ENCODE peak calls at places on chromosomes 16 and 17, in eight cellular contexts. One of them, this sample, is unnamed.

GRCh38 chr16:52613508-52613907 is 66.6 kb upstream of the TOX3 start:
- DNase-seq in left ventricle myocardium inferior: no peak
- DNase-seq in pancreas: no peak
- DNase-seq in colonic mucosa: no peak
- DNase-seq in tibial nerve: no peak
- DNase-seq in CD8-positive, alpha-beta T cell: no peak
- DNase-seq in fibroblast of lung: no peak
- DNase-seq in heart left ventricle: no peak
- DNase-seq in this sample: no peak

GRCh38 chr17:39928868-39929651 is 1.5 kb downstream of the LRRC3C start:
- DNase-seq in left ventricle myocardium inferior: no peak
- DNase-seq in pancreas: no peak
- DNase-seq in colonic mucosa: no peak
- DNase-seq in tibial nerve: no peak
- DNase-seq in CD8-positive, alpha-beta T cell: no peak
- DNase-seq in fibroblast of lung: peak
- DNase-seq in heart left ventricle: no peak
- DNase-seq in this sample: no peak

GRCh38 chr16:72172105-72173034 is at the start of gene PMFBP1:
- DNase-seq in left ventricle myocardium inferior: no peak
- DNase-seq in pancreas: no peak
- DNase-seq in colonic mucosa: peak
- DNase-seq in tibial nerve: peak
- DNase-seq in CD8-positive, alpha-beta T cell: no peak
- DNase-seq in fibroblast of lung: peak
- DNase-seq in heart left ventricle: peak
- DNase-seq in this sample: peak

GRCh38 chr16:29806641-29807425 is 504 bp downstream of the MAZ start:
- DNase-seq in left ventricle myocardium inferior: peak
- DNase-seq in pancreas: peak
- DNase-seq in colonic mucosa: peak
- DNase-seq in tibial nerve: no peak
- DNase-seq in CD8-positive, alpha-beta T cell: peak
- DNase-seq in fibroblast of lung: peak
- DNase-seq in heart left ventricle: peak
- DNase-seq in this sample: no peak

GRCh38 chr17:13353590-13353989 is 248.1 kb downstream of the HS3ST3A1 start:
- DNase-seq in left ventricle myocardium inferior: peak
- DNase-seq in pancreas: no peak
- DNase-seq in colonic mucosa: no peak
- DNase-seq in tibial nerve: no peak
- DNase-seq in CD8-positive, alpha-beta T cell: no peak
- DNase-seq in fibroblast of lung: peak
- DNase-seq in heart left ventricle: peak
- DNase-seq in this sample: no peak

GRCh38 chr17:31745964-31746650 is 112.9 kb downstream of the COPRS start:
- DNase-seq in left ventricle myocardium inferior: no peak
- DNase-seq in pancreas: no peak
- DNase-seq in colonic mucosa: no peak
- DNase-seq in tibial nerve: no peak
- DNase-seq in CD8-positive, alpha-beta T cell: no peak
- DNase-seq in fibroblast of lung: no peak
- DNase-seq in heart left ventricle: no peak
- DNase-seq in this sample: no peak

GRCh38 chr17:43534909-43535308 is 11.2 kb downstream of the ETV4 start:
- DNase-seq in left ventricle myocardium inferior: no peak
- DNase-seq in pancreas: no peak
- DNase-seq in colonic mucosa: no peak
- DNase-seq in tibial nerve: no peak
- DNase-seq in CD8-positive, alpha-beta T cell: no peak
- DNase-seq in fibroblast of lung: no peak
- DNase-seq in heart left ventricle: no peak
- DNase-seq in this sample: no peak

GRCh38 chr16:69935278-69935711 is 15.8 kb upstream of the CLEC18A start:
- DNase-seq in left ventricle myocardium inferior: no peak
- DNase-seq in pancreas: no peak
- DNase-seq in colonic mucosa: no peak
- DNase-seq in tibial nerve: no peak
- DNase-seq in CD8-positive, alpha-beta T cell: no peak
- DNase-seq in fibroblast of lung: peak
- DNase-seq in heart left ventricle: no peak
- DNase-seq in this sample: no peak

GRCh38 chr17:77802811-77803220 is 155.7 kb upstream of the TNRC6C start:
- DNase-seq in left ventricle myocardium inferior: no peak
- DNase-seq in pancreas: no peak
- DNase-seq in colonic mucosa: no peak
- DNase-seq in tibial nerve: no peak
- DNase-seq in CD8-positive, alpha-beta T cell: peak
- DNase-seq in fibroblast of lung: peak
- DNase-seq in heart left ventricle: peak
- DNase-seq in this sample: no peak

GRCh38 chr17:43701318-43701743 is 39.6 kb upstream of the MEOX1 start:
- DNase-seq in left ventricle myocardium inferior: no peak
- DNase-seq in pancreas: no peak
- DNase-seq in colonic mucosa: no peak
- DNase-seq in tibial nerve: no peak
- DNase-seq in CD8-positive, alpha-beta T cell: peak
- DNase-seq in fibroblast of lung: peak
- DNase-seq in heart left ventricle: no peak
- DNase-seq in this sample: no peak

GRCh38 chr17:65750678-65751077 is 189.2 kb upstream of the AXIN2 start:
- DNase-seq in left ventricle myocardium inferior: peak
- DNase-seq in pancreas: peak
- DNase-seq in colonic mucosa: peak
- DNase-seq in tibial nerve: peak
- DNase-seq in CD8-positive, alpha-beta T cell: peak
- DNase-seq in fibroblast of lung: peak
- DNase-seq in heart left ventricle: peak
- DNase-seq in this sample: no peak

GRCh38 chr17:48551601-48552452 is 6.9 kb upstream of the HOXB2 start:
- DNase-seq in left ventricle myocardium inferior: no peak
- DNase-seq in pancreas: no peak
- DNase-seq in colonic mucosa: no peak
- DNase-seq in tibial nerve: no peak
- DNase-seq in CD8-positive, alpha-beta T cell: no peak
- DNase-seq in fibroblast of lung: peak
- DNase-seq in heart left ventricle: no peak
- DNase-seq in this sample: no peak

GRCh38 chr17:68897557-68897956 is 57.6 kb downstream of the ABCA8 start:
- DNase-seq in left ventricle myocardium inferior: no peak
- DNase-seq in pancreas: no peak
- DNase-seq in colonic mucosa: no peak
- DNase-seq in tibial nerve: no peak
- DNase-seq in CD8-positive, alpha-beta T cell: no peak
- DNase-seq in fibroblast of lung: no peak
- DNase-seq in heart left ventricle: no peak
- DNase-seq in this sample: no peak

DNA sequence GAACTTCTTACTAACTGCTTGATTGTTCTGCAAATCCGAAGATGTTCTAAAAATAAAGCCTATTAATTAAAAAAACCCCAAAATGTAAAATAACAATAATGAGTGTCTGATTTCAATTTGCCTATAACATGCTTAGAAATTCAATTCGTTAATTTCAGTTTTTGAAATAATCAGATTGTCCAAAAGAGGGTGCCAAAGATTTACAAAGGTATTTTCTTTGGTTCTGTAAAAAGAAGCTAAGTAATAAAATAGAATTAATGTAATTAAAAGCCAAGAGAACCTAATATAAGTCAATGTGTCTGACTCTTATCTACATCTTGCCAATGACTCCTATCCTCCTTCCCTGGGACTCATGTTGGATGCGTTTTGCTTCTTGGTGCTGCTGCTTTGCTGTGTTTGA is 75.0 kb upstream of the CPHXL start:
- DNase-seq in left ventricle myocardium inferior: no peak
- DNase-seq in pancreas: no peak
- DNase-seq in colonic mucosa: no peak
- DNase-seq in tibial nerve: no peak
- DNase-seq in CD8-positive, alpha-beta T cell: no peak
- DNase-seq in fibroblast of lung: no peak
- DNase-seq in heart left ventricle: no peak
- DNase-seq in this sample: no peak
- TF ChIP-seq CTCF in left ventricle myocardium inferior: no peak
- TF ChIP-seq CTCF in pancreas: no peak
- TF ChIP-seq CTCF in colonic mucosa: no peak
- TF ChIP-seq CTCF in tibial nerve: no peak
- TF ChIP-seq CTCF in CD8-positive, alpha-beta T cell: no peak
- TF ChIP-seq CTCF in fibroblast of lung: peak
- TF ChIP-seq CTCF in heart left ventricle: no peak
- TF ChIP-seq CTCF in this sample: no peak

DNA sequence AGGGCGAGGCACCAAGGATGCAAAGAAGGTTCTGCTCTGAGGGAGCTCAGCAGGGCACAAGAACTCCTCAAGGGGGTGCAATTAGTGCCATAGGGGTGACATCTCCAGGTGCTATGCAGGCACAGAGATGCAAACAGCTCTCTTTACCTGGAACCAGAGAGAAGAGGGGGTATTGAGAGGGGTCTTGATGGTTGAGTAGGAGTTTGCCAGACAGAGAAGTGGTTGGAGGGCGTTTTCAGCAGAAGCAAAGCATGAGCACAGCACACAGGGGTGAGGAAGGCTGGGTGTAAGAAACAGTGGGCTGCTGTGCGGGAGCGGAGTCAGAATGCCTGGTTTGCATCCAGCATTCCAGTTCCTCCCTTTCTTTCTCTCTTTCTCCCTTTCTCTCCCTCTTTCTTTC is 81.8 kb upstream of the LHX1 start:
- DNase-seq in left ventricle myocardium inferior: no peak
- DNase-seq in pancreas: no peak
- DNase-seq in colonic mucosa: no peak
- DNase-seq in tibial nerve: no peak
- DNase-seq in CD8-positive, alpha-beta T cell: no peak
- DNase-seq in fibroblast of lung: no peak
- DNase-seq in heart left ventricle: no peak
- DNase-seq in this sample: no peak
- H3K4me3 ChIP-seq in left ventricle myocardium inferior: no peak
- H3K4me3 ChIP-seq in pancreas: no peak
- H3K4me3 ChIP-seq in colonic mucosa: no peak
- H3K4me3 ChIP-seq in tibial nerve: no peak
- H3K4me3 ChIP-seq in CD8-positive, alpha-beta T cell: no peak
- H3K4me3 ChIP-seq in fibroblast of lung: no peak
- H3K4me3 ChIP-seq in heart left ventricle: no peak
- H3K4me3 ChIP-seq in this sample: no peak

GRCh38 chr17:71084219-71084618 is 914.9 kb downstream of the KCNJ2 start:
- DNase-seq in left ventricle myocardium inferior: no peak
- DNase-seq in pancreas: peak
- DNase-seq in colonic mucosa: peak
- DNase-seq in tibial nerve: peak
- DNase-seq in CD8-positive, alpha-beta T cell: no peak
- DNase-seq in fibroblast of lung: no peak
- DNase-seq in heart left ventricle: no peak
- DNase-seq in this sample: no peak
- TF ChIP-seq CTCF in left ventricle myocardium inferior: peak
- TF ChIP-seq CTCF in pancreas: peak
- TF ChIP-seq CTCF in colonic mucosa: no peak
- TF ChIP-seq CTCF in tibial nerve: no peak
- TF ChIP-seq CTCF in CD8-positive, alpha-beta T cell: no peak
- TF ChIP-seq CTCF in fibroblast of lung: peak
- TF ChIP-seq CTCF in heart left ventricle: no peak
- TF ChIP-seq CTCF in this sample: peak

GRCh38 chr16:77721752-77722314 is 481 bp upstream of the NUDT7 start:
- DNase-seq in left ventricle myocardium inferior: no peak
- DNase-seq in pancreas: no peak
- DNase-seq in colonic mucosa: no peak
- DNase-seq in tibial nerve: no peak
- DNase-seq in CD8-positive, alpha-beta T cell: no peak
- DNase-seq in fibroblast of lung: no peak
- DNase-seq in heart left ventricle: no peak
- DNase-seq in this sample: peak
- H3K4me3 ChIP-seq in left ventricle myocardium inferior: peak
- H3K4me3 ChIP-seq in pancreas: no peak
- H3K4me3 ChIP-seq in colonic mucosa: peak
- H3K4me3 ChIP-seq in tibial nerve: peak
- H3K4me3 ChIP-seq in CD8-positive, alpha-beta T cell: peak
- H3K4me3 ChIP-seq in fibroblast of lung: no peak
- H3K4me3 ChIP-seq in heart left ventricle: peak
- H3K4me3 ChIP-seq in this sample: peak

GRCh38 chr17:67376509-67376891 is 581 bp upstream of the PITPNC1 start:
- DNase-seq in left ventricle myocardium inferior: no peak
- DNase-seq in pancreas: no peak
- DNase-seq in colonic mucosa: no peak
- DNase-seq in tibial nerve: peak
- DNase-seq in CD8-positive, alpha-beta T cell: no peak
- DNase-seq in fibroblast of lung: peak
- DNase-seq in heart left ventricle: no peak
- DNase-seq in this sample: no peak

GRCh38 chr17:67375761-67376160 is 1.3 kb upstream of the PITPNC1 start:
- DNase-seq in left ventricle myocardium inferior: no peak
- DNase-seq in pancreas: no peak
- DNase-seq in colonic mucosa: no peak
- DNase-seq in tibial nerve: no peak
- DNase-seq in CD8-positive, alpha-beta T cell: no peak
- DNase-seq in fibroblast of lung: no peak
- DNase-seq in heart left ventricle: no peak
- DNase-seq in this sample: no peak

GRCh38 chr17:67372751-67373150 is 4.3 kb upstream of the PITPNC1 start:
- DNase-seq in left ventricle myocardium inferior: no peak
- DNase-seq in pancreas: no peak
- DNase-seq in colonic mucosa: no peak
- DNase-seq in tibial nerve: no peak
- DNase-seq in CD8-positive, alpha-beta T cell: no peak
- DNase-seq in fibroblast of lung: no peak
- DNase-seq in heart left ventricle: no peak
- DNase-seq in this sample: no peak

GRCh38 chr17:67375054-67375427 is 2.0 kb upstream of the PITPNC1 start:
- DNase-seq in left ventricle myocardium inferior: no peak
- DNase-seq in pancreas: no peak
- DNase-seq in colonic mucosa: no peak
- DNase-seq in tibial nerve: no peak
- DNase-seq in CD8-positive, alpha-beta T cell: no peak
- DNase-seq in fibroblast of lung: no peak
- DNase-seq in heart left ventricle: no peak
- DNase-seq in this sample: no peak

GRCh38 chr17:67374329-67375053 is 2.6 kb upstream of the PITPNC1 start:
- DNase-seq in left ventricle myocardium inferior: peak
- DNase-seq in pancreas: peak
- DNase-seq in colonic mucosa: peak
- DNase-seq in tibial nerve: peak
- DNase-seq in CD8-positive, alpha-beta T cell: peak
- DNase-seq in fibroblast of lung: peak
- DNase-seq in heart left ventricle: peak
- DNase-seq in this sample: peak
- TF ChIP-seq CTCF in left ventricle myocardium inferior: peak
- TF ChIP-seq CTCF in pancreas: peak
- TF ChIP-seq CTCF in colonic mucosa: peak
- TF ChIP-seq CTCF in tibial nerve: peak
- TF ChIP-seq CTCF in CD8-positive, alpha-beta T cell: peak
- TF ChIP-seq CTCF in fibroblast of lung: peak
- TF ChIP-seq CTCF in heart left ventricle: peak
- TF ChIP-seq CTCF in this sample: peak

GRCh38 chr17:59370580-59371299 is 39.3 kb downstream of the YPEL2 start:
- DNase-seq in left ventricle myocardium inferior: no peak
- DNase-seq in pancreas: no peak
- DNase-seq in colonic mucosa: no peak
- DNase-seq in tibial nerve: no peak
- DNase-seq in CD8-positive, alpha-beta T cell: no peak
- DNase-seq in fibroblast of lung: no peak
- DNase-seq in heart left ventricle: no peak
- DNase-seq in this sample: no peak
- H3K4me3 ChIP-seq in left ventricle myocardium inferior: peak
- H3K4me3 ChIP-seq in pancreas: no peak
- H3K4me3 ChIP-seq in colonic mucosa: no peak
- H3K4me3 ChIP-seq in tibial nerve: no peak
- H3K4me3 ChIP-seq in CD8-positive, alpha-beta T cell: no peak
- H3K4me3 ChIP-seq in fibroblast of lung: no peak
- H3K4me3 ChIP-seq in heart left ventricle: peak
- H3K4me3 ChIP-seq in this sample: no peak

GRCh38 chr16:85057212-85057889 is 29.8 kb downstream of the KIAA0513 start:
- DNase-seq in left ventricle myocardium inferior: no peak
- DNase-seq in pancreas: peak
- DNase-seq in colonic mucosa: no peak
- DNase-seq in tibial nerve: no peak
- DNase-seq in CD8-positive, alpha-beta T cell: no peak
- DNase-seq in fibroblast of lung: no peak
- DNase-seq in heart left ventricle: no peak
- DNase-seq in this sample: no peak
- TF ChIP-seq CTCF in left ventricle myocardium inferior: peak
- TF ChIP-seq CTCF in pancreas: peak
- TF ChIP-seq CTCF in colonic mucosa: peak
- TF ChIP-seq CTCF in tibial nerve: no peak
- TF ChIP-seq CTCF in CD8-positive, alpha-beta T cell: no peak
- TF ChIP-seq CTCF in fibroblast of lung: no peak
- TF ChIP-seq CTCF in heart left ventricle: peak
- TF ChIP-seq CTCF in this sample: peak